ENCODE peak calls at places on chromosomes 4 and X, in four cellular contexts. M is left cardiac atrium, S is HS-5, A is nephron progenitor cell. L is an unnamed sample.

GRCh38 chr4:48173055-48173991 is 39.3 kb upstream of the TXK start:
- DNase-seq in M (no peak), S (peak), A (no peak), L (peak)

GRCh38 chrX:30275498-30275897 is 28.6 kb downstream of the MAGEB1 start:
- DNase-seq in M (no peak), S (no peak), A (no peak), L (peak)

GRCh38 chrX:110003167-110004156 is 548 bp downstream of the TMEM164 start:
- DNase-seq in M (peak), S (no peak), A (peak), L (no peak)

GRCh38 chr4:170134821-170135220 is 45.1 kb upstream of the AADAT start:
- DNase-seq in M (no peak), S (no peak), A (no peak), L (no peak)

GRCh38 chrX:2701600-2701999 is 10.5 kb downstream of the CD99 start:
- DNase-seq in M (no peak), S (no peak), A (no peak), L (no peak)

GRCh38 chr4:150656882-150657281 is 74.9 kb downstream of the MAB21L2 start:
- DNase-seq in M (no peak), S (no peak), A (no peak), L (no peak)

GRCh38 chrX:120446503-120446902 is 22.6 kb downstream of the LAMP2 start:
- DNase-seq in M (no peak), S (no peak), A (no peak), L (no peak)

GRCh38 chrX:17656556-17656955 is 80.7 kb upstream of the SCML1 start:
- DNase-seq in M (no peak), S (no peak), A (peak), L (no peak)

GRCh38 chr4:148914734-148915133 is 472.5 kb upstream of the NR3C2 start:
- DNase-seq in M (no peak), S (no peak), A (no peak), L (no peak)

GRCh38 chr4:185730849-185731608 is 81.0 kb downstream of the SORBS2 start:
- DNase-seq in M (no peak), S (no peak), A (no peak), L (peak)

GRCh38 chr4:15779336-15779735 is 1.2 kb downstream of the CD38 start:
- DNase-seq in M (peak), S (no peak), A (peak), L (peak)

GRCh38 chr4:172709376-172709775 is 459.2 kb upstream of the GALNT7 start:
- DNase-seq in M (no peak), S (no peak), A (no peak), L (no peak)

GRCh38 chrX:74536142-74537010 is 78.0 kb downstream of the RLIM start:
- DNase-seq in M (peak), S (peak), A (peak), L (peak)

GRCh38 chr4:47451657-47452056 is 11.8 kb downstream of the COMMD8 start:
- DNase-seq in M (no peak), S (no peak), A (no peak), L (no peak)

GRCh38 chr4:879730-880079 is 52.4 kb downstream of the GAK start:
- DNase-seq in M (no peak), S (no peak), A (no peak), L (no peak)

GRCh38 chr4:95547708-95548471 is 883 bp downstream of the UNC5C start:
- DNase-seq in M (peak), S (no peak), A (peak), L (no peak)

GRCh38 chrX:9995855-9996339 is 28.7 kb downstream of the CLDN34 start:
- DNase-seq in M (peak), S (no peak), A (peak), L (peak)

GRCh38 chrX:19893722-19894121 is 6.3 kb upstream of the SH3KBP1 start:
- DNase-seq in M (no peak), S (no peak), A (no peak), L (peak)

GRCh38 chr4:26001816-26002215 is 87.8 kb downstream of the SMIM20 start:
- DNase-seq in M (no peak), S (no peak), A (no peak), L (no peak)

GRCh38 chr4:6613676-6614651 is 26.5 kb upstream of the MRFAP1 start:
- DNase-seq in M (no peak), S (no peak), A (no peak), L (no peak)

GRCh38 chr4:11525085-11525484 is 96.4 kb upstream of the HS3ST1 start:
- DNase-seq in M (no peak), S (no peak), A (no peak), L (no peak)

GRCh38 chr4:39464886-39465501 is 6.1 kb downstream of the LIAS start:
- DNase-seq in M (no peak), S (no peak), A (no peak), L (peak)

GRCh38 chr4:25621027-25621930 is 34.4 kb upstream of the SLC34A2 start:
- DNase-seq in M (no peak), S (no peak), A (peak), L (peak)

GRCh38 chr4:34362654-34363053 is 1881.7 kb downstream of the ARAP2 start:
- DNase-seq in M (no peak), S (no peak), A (no peak), L (no peak)

GRCh38 chrX:57918750-57919436 is 8.6 kb upstream of the ZXDA start:
- DNase-seq in M (peak), S (no peak), A (no peak), L (no peak)

GRCh38 chr4:78601013-78601412 is 49.4 kb downstream of the ANXA3 start:
- DNase-seq in M (no peak), S (no peak), A (no peak), L (no peak)

GRCh38 chrX:21996872-21997271 is 35.3 kb upstream of the PHEX start:
- DNase-seq in M (no peak), S (peak), A (no peak), L (no peak)

GRCh38 chr4:89511776-89512175 is 204.2 kb upstream of the GPRIN3 start:
- DNase-seq in M (no peak), S (no peak), A (no peak), L (no peak)

L was measured in kidney glomerular epithelial cell.